ENCODE peak calls at places on chromosomes 13 and 19, in eight cellular contexts. One of them, this sample, is unnamed.

GRCh38 chr19:46492841-46493235 is 2.8 kb downstream of the PNMA8B start:
- DNase-seq in stomach: no peak
- DNase-seq in H1: no peak
- DNase-seq in breast epithelium: no peak
- DNase-seq in spleen: no peak
- DNase-seq in HepG2: no peak
- DNase-seq in suprapubic skin: no peak
- DNase-seq in prostate gland: no peak
- DNase-seq in this sample: no peak

GRCh38 chr19:35000647-35001501 is 751 bp downstream of the GRAMD1A start:
- DNase-seq in HepG2: peak; percentile 59
- DNase-seq in spleen: peak; percentile 90
- DNase-seq in suprapubic skin: no peak
- DNase-seq in prostate gland: peak; percentile 38
- DNase-seq in H1: peak; percentile 34
- DNase-seq in breast epithelium: no peak
- DNase-seq in stomach: no peak
- DNase-seq in this sample: no peak

GRCh38 chr13:83516781-83517180 is 365.5 kb downstream of the SLITRK1 start:
- DNase-seq in spleen: peak; percentile 69
- DNase-seq in H1: no peak
- DNase-seq in suprapubic skin: no peak
- DNase-seq in prostate gland: no peak
- DNase-seq in stomach: no peak
- DNase-seq in breast epithelium: no peak
- DNase-seq in HepG2: no peak
- DNase-seq in this sample: no peak

GRCh38 chr19:45179063-45179847 is 671 bp downstream of the BLOC1S3 start:
- DNase-seq in suprapubic skin: no peak
- DNase-seq in prostate gland: no peak
- DNase-seq in HepG2: no peak
- DNase-seq in stomach: peak; percentile 55
- DNase-seq in spleen: peak; percentile 91
- DNase-seq in H1: no peak
- DNase-seq in breast epithelium: no peak
- DNase-seq in this sample: no peak

GRCh38 chr13:73757471-73758233 is 376.6 kb downstream of the KLF12 start:
- DNase-seq in suprapubic skin: no peak
- DNase-seq in HepG2: no peak
- DNase-seq in breast epithelium: no peak
- DNase-seq in spleen: no peak
- DNase-seq in H1: no peak
- DNase-seq in prostate gland: no peak
- DNase-seq in stomach: no peak
- DNase-seq in this sample: no peak

GRCh38 chr13:22074403-22074802 is 403.5 kb downstream of the FGF9 start:
- DNase-seq in suprapubic skin: no peak
- DNase-seq in HepG2: no peak
- DNase-seq in prostate gland: no peak
- DNase-seq in breast epithelium: no peak
- DNase-seq in spleen: no peak
- DNase-seq in stomach: no peak
- DNase-seq in H1: no peak
- DNase-seq in this sample: no peak

GRCh38 chr19:23917856-23918255 is 3.2 kb downstream of the ZNF726 start:
- DNase-seq in spleen: no peak
- DNase-seq in stomach: no peak
- DNase-seq in H1: no peak
- DNase-seq in HepG2: no peak
- DNase-seq in prostate gland: peak; percentile 14
- DNase-seq in suprapubic skin: no peak
- DNase-seq in breast epithelium: no peak
- DNase-seq in this sample: no peak

GRCh38 chr19:48757741-48758144 is 2.4 kb downstream of the FGF21 start:
- DNase-seq in breast epithelium: no peak
- DNase-seq in prostate gland: no peak
- DNase-seq in HepG2: peak; percentile 38
- DNase-seq in stomach: no peak
- DNase-seq in spleen: no peak
- DNase-seq in H1: no peak
- DNase-seq in suprapubic skin: no peak
- DNase-seq in this sample: no peak

GRCh38 chr13:102839462-102839861 is 6.4 kb upstream of the ERCC5 start:
- DNase-seq in spleen: no peak
- DNase-seq in H1: no peak
- DNase-seq in suprapubic skin: no peak
- DNase-seq in prostate gland: no peak
- DNase-seq in breast epithelium: no peak
- DNase-seq in stomach: no peak
- DNase-seq in HepG2: no peak
- DNase-seq in this sample: no peak

GRCh38 chr13:98965325-98965724 is 12.5 kb downstream of the DOCK9 start:
- DNase-seq in prostate gland: no peak
- DNase-seq in H1: no peak
- DNase-seq in spleen: no peak
- DNase-seq in suprapubic skin: no peak
- DNase-seq in HepG2: no peak
- DNase-seq in breast epithelium: no peak
- DNase-seq in stomach: no peak
- DNase-seq in this sample: no peak

GRCh38 chr13:104006625-104007061 is 940.4 kb upstream of the SLC10A2 start:
- DNase-seq in stomach: no peak
- DNase-seq in spleen: no peak
- DNase-seq in prostate gland: no peak
- DNase-seq in H1: no peak
- DNase-seq in suprapubic skin: no peak
- DNase-seq in HepG2: no peak
- DNase-seq in breast epithelium: no peak
- DNase-seq in this sample: no peak

GRCh38 chr19:29855087-29855486 is 43.3 kb downstream of the CCNE1 start:
- DNase-seq in stomach: no peak
- DNase-seq in HepG2: no peak
- DNase-seq in spleen: no peak
- DNase-seq in prostate gland: no peak
- DNase-seq in suprapubic skin: no peak
- DNase-seq in H1: no peak
- DNase-seq in breast epithelium: no peak
- DNase-seq in this sample: no peak

GRCh38 chr13:112077729-112078128 is 10.8 kb downstream of the SOX1 start:
- DNase-seq in spleen: no peak
- DNase-seq in prostate gland: no peak
- DNase-seq in stomach: no peak
- DNase-seq in suprapubic skin: no peak
- DNase-seq in H1: no peak
- DNase-seq in HepG2: no peak
- DNase-seq in breast epithelium: no peak
- DNase-seq in this sample: no peak

GRCh38 chr13:20594276-20594675 is 27.3 kb downstream of the IFT88 start:
- DNase-seq in breast epithelium: no peak
- DNase-seq in prostate gland: no peak
- DNase-seq in stomach: no peak
- DNase-seq in suprapubic skin: no peak
- DNase-seq in H1: no peak
- DNase-seq in spleen: no peak
- DNase-seq in HepG2: no peak
- DNase-seq in this sample: no peak

GRCh38 chr19:28067882-28068281 is 1145.1 kb downstream of the UQCRFS1 start:
- DNase-seq in breast epithelium: no peak
- DNase-seq in H1: no peak
- DNase-seq in suprapubic skin: no peak
- DNase-seq in spleen: no peak
- DNase-seq in stomach: no peak
- DNase-seq in prostate gland: no peak
- DNase-seq in HepG2: no peak
- DNase-seq in this sample: no peak

GRCh38 chr19:33437351-33438015 is 64.0 kb downstream of the CEBPG start:
- DNase-seq in suprapubic skin: no peak
- DNase-seq in HepG2: no peak
- DNase-seq in prostate gland: no peak
- DNase-seq in spleen: peak; percentile 23
- DNase-seq in stomach: no peak
- DNase-seq in H1: no peak
- DNase-seq in breast epithelium: no peak
- DNase-seq in this sample: no peak

GRCh38 chr19:2807379-2808128 is 12.1 kb upstream of the ZNF554 start:
- DNase-seq in stomach: no peak
- DNase-seq in suprapubic skin: no peak
- DNase-seq in H1: no peak
- DNase-seq in prostate gland: no peak
- DNase-seq in spleen: no peak
- DNase-seq in HepG2: no peak
- DNase-seq in breast epithelium: no peak
- DNase-seq in this sample: no peak

GRCh38 chr19:535017-535835 is 3.7 kb downstream of the CDC34 start:
- DNase-seq in prostate gland: no peak
- DNase-seq in HepG2: no peak
- DNase-seq in suprapubic skin: no peak
- DNase-seq in H1: no peak
- DNase-seq in stomach: no peak
- DNase-seq in breast epithelium: no peak
- DNase-seq in spleen: peak; percentile 75
- DNase-seq in this sample: no peak
- TF ChIP-seq POLR2AphosphoS5 in prostate gland: no peak
- TF ChIP-seq POLR2AphosphoS5 in HepG2: no peak
- TF ChIP-seq POLR2AphosphoS5 in suprapubic skin: no peak
- TF ChIP-seq POLR2AphosphoS5 in H1: no peak
- TF ChIP-seq POLR2AphosphoS5 in stomach: no peak
- TF ChIP-seq POLR2AphosphoS5 in breast epithelium: no peak
- TF ChIP-seq POLR2AphosphoS5 in spleen: no peak
- TF ChIP-seq POLR2AphosphoS5 in this sample: no peak

DNA sequence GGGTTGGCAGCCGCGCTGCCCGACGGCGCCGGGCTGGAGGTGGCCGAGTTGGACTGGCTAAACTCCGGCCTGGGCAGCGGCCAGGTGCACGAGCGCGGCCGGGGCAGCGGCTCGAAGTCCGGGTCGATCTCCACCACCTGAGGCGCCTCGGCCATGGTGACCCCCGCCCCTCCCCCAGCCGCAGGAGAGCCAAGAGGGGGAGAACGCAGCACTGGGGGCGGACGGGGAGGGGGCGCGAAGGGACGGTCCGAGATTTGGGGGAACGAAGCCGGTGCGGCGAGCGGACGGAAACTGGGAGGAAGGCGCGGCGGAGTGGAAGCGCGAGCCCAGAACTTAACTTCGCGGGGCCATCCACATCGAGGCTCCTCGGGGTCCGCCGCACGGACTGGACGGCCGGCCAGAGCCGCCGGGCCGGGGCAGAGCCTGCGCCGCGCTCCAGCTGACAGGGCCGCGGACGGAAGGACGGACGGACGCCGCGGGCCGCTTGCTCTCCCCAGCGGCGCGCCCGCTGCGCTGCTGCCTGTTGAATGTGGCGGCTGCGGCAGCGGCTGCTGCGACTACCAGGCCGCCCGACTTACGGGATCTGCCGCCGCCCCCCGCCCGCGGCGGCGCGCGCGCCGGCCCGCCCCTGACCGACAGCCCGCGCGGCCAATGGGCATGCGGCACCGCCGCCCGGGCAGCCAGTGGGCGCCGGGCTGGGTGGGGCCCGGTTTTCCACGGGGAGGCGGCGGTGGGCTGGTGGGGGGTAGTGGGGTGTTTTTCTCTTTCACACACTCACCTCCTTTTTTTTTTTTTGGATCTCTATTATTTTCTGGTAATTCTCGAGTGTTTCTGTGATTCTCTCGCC is at the start of gene FOXO1:
- DNase-seq in stomach: peak; percentile 91
- DNase-seq in breast epithelium: peak; percentile 89
- DNase-seq in H1: no peak
- DNase-seq in spleen: peak; percentile 97
- DNase-seq in suprapubic skin: peak; percentile 91
- DNase-seq in HepG2: peak; percentile 51
- DNase-seq in prostate gland: peak; percentile 88
- DNase-seq in this sample: peak; percentile 94
- TF ChIP-seq POLR2A in stomach: no peak
- TF ChIP-seq POLR2A in breast epithelium: no peak
- TF ChIP-seq POLR2A in H1: peak; percentile 51
- TF ChIP-seq POLR2A in spleen: peak; percentile 99
- TF ChIP-seq POLR2A in suprapubic skin: peak; percentile 98
- TF ChIP-seq POLR2A in HepG2: peak; percentile 94
- TF ChIP-seq POLR2A in prostate gland: peak; percentile 95
- TF ChIP-seq POLR2A in this sample: peak; percentile 82

GRCh38 chr19:18607222-18608101 is 863 bp upstream of the CRLF1 start:
- DNase-seq in suprapubic skin: no peak
- DNase-seq in prostate gland: no peak
- DNase-seq in H1: no peak
- DNase-seq in HepG2: no peak
- DNase-seq in spleen: no peak
- DNase-seq in breast epithelium: no peak
- DNase-seq in stomach: no peak
- DNase-seq in this sample: no peak
- H3K4me3 ChIP-seq in suprapubic skin: peak overlapping the region; percentile 52
- H3K4me3 ChIP-seq in prostate gland: peak overlapping the region; percentile 16
- H3K4me3 ChIP-seq in H1: peak overlapping the region; percentile 17
- H3K4me3 ChIP-seq in HepG2: peak overlapping the region; percentile 73
- H3K4me3 ChIP-seq in spleen: no peak overlapping the region
- H3K4me3 ChIP-seq in breast epithelium: peak overlapping the region; percentile 63
- H3K4me3 ChIP-seq in stomach: peak overlapping the region; percentile 39
- H3K4me3 ChIP-seq in this sample: peak overlapping the region; percentile 43

GRCh38 chr13:42574435-42575311 is 721 bp downstream of the TNFSF11 start:
- DNase-seq in HepG2: no peak
- DNase-seq in stomach: no peak
- DNase-seq in H1: no peak
- DNase-seq in breast epithelium: no peak
- DNase-seq in suprapubic skin: no peak
- DNase-seq in spleen: peak; percentile 83
- DNase-seq in prostate gland: no peak
- DNase-seq in this sample: no peak

GRCh38 chr13:42577538-42577937 is 3.6 kb downstream of the TNFSF11 start:
- DNase-seq in breast epithelium: no peak
- DNase-seq in H1: no peak
- DNase-seq in stomach: no peak
- DNase-seq in prostate gland: no peak
- DNase-seq in suprapubic skin: no peak
- DNase-seq in spleen: no peak
- DNase-seq in HepG2: no peak
- DNase-seq in this sample: no peak

GRCh38 chr13:42571895-42572294 is 2.1 kb upstream of the TNFSF11 start:
- DNase-seq in breast epithelium: no peak
- DNase-seq in H1: no peak
- DNase-seq in spleen: no peak
- DNase-seq in stomach: no peak
- DNase-seq in HepG2: no peak
- DNase-seq in prostate gland: no peak
- DNase-seq in suprapubic skin: no peak
- DNase-seq in this sample: no peak

GRCh38 chr13:42575938-42576337 is 2.0 kb downstream of the TNFSF11 start:
- DNase-seq in spleen: no peak
- DNase-seq in suprapubic skin: no peak
- DNase-seq in H1: no peak
- DNase-seq in stomach: no peak
- DNase-seq in breast epithelium: no peak
- DNase-seq in prostate gland: peak; percentile 10
- DNase-seq in HepG2: no peak
- DNase-seq in this sample: no peak

DNA sequence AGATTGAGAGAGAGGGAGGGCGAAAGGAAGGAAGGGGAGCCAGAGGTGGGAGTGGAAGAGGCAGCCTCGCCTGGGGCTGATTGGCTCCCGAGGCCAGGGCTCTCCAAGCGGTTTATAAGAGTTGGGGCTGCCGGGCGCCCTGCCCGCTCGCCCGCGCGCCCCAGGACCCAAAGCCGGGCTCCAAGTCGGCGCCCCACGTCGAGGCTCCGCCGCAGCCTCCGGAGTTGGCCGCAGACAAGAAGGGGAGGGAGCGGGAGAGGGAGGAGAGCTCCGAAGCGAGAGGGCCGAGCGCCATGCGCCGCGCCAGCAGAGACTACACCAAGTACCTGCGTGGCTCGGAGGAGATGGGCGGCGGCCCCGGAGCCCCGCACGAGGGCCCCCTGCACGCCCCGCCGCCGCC is at the start of gene TNFSF11:
- DNase-seq in stomach: no peak
- DNase-seq in HepG2: no peak
- DNase-seq in spleen: no peak
- DNase-seq in suprapubic skin: no peak
- DNase-seq in prostate gland: no peak
- DNase-seq in breast epithelium: no peak
- DNase-seq in H1: no peak
- DNase-seq in this sample: no peak
- TF ChIP-seq POLR2AphosphoS5 in stomach: no peak
- TF ChIP-seq POLR2AphosphoS5 in HepG2: no peak
- TF ChIP-seq POLR2AphosphoS5 in spleen: no peak
- TF ChIP-seq POLR2AphosphoS5 in suprapubic skin: no peak
- TF ChIP-seq POLR2AphosphoS5 in prostate gland: no peak
- TF ChIP-seq POLR2AphosphoS5 in breast epithelium: no peak
- TF ChIP-seq POLR2AphosphoS5 in H1: no peak
- TF ChIP-seq POLR2AphosphoS5 in this sample: no peak

This sample was measured in esophagus muscularis mucosa.